ENCODE peak calls at places on chromosomes 3 and 15, in six cellular contexts. X, K, B, L, T and O are unnamed samples.

GRCh38 chr3:31356941-31357340 is 175.8 kb upstream of the STT3B start:
- DNase-seq in B (no peak), T (peak; percentile 48), X (no peak), L (no peak), K (peak; percentile 71), O (no peak)

GRCh38 chr3:170679190-170679589 is 93.3 kb upstream of the SLC7A14 start:
- DNase-seq in T (no peak), B (no peak), L (no peak), K (no peak), X (no peak), O (no peak)

GRCh38 chr15:64351265-64351664 is 4.7 kb downstream of the CSNK1G1 start:
- DNase-seq in X (no peak), K (peak; percentile 38), B (no peak), L (no peak), T (peak; percentile 5), O (no peak)

GRCh38 chr3:45311953-45312795 is 76.2 kb upstream of the LARS2 start:
- DNase-seq in T (no peak), K (no peak), X (no peak), B (no peak), L (no peak), O (no peak)

GRCh38 chr3:180802837-180803236 is 109.6 kb upstream of the FXR1 start:
- DNase-seq in X (peak; percentile 15), B (peak; percentile 5), L (peak; percentile 34), T (peak; percentile 10), K (peak; percentile 20), O (no peak)

GRCh38 chr3:195240939-195241338 is 30.0 kb downstream of the XXYLT1 start:
- DNase-seq in X (no peak), B (peak; percentile 36), L (no peak), K (no peak), T (no peak), O (no peak)

GRCh38 chr3:142595581-142595950 is 627 bp upstream of the PLS1 start:
- DNase-seq in T (peak; percentile 80), L (no peak), K (peak; percentile 93), X (no peak), B (peak; percentile 53), O (no peak)

GRCh38 chr15:51368751-51369450 is 27.4 kb downstream of the GLDN start:
- DNase-seq in T (peak; percentile 51), X (no peak), B (no peak), K (peak; percentile 95), L (no peak), O (no peak)

GRCh38 chr15:49881433-49881832 is 237.6 kb downstream of the ATP8B4 start:
- DNase-seq in B (no peak), K (no peak), X (no peak), L (no peak), T (no peak), O (no peak)

GRCh38 chr15:75061272-75061671 is 37.9 kb downstream of the PPCDC start:
- DNase-seq in B (no peak), T (no peak), L (no peak), X (no peak), K (peak; percentile 40), O (no peak)

GRCh38 chr3:173725507-173725906 is 328.0 kb downstream of the NLGN1 start:
- DNase-seq in X (no peak), K (no peak), L (no peak), B (no peak), T (peak; percentile 34), O (no peak)

GRCh38 chr3:124634210-124635168 is 95.8 kb upstream of the UMPS start:
- DNase-seq in K (no peak), B (peak; percentile 88), T (no peak), L (no peak), X (no peak), O (peak; percentile 44)

GRCh38 chr15:81774309-81774708 is 271.5 kb downstream of the MEX3B start:
- DNase-seq in L (no peak), B (no peak), T (no peak), X (no peak), K (no peak), O (no peak)